ENCODE peak calls at places on chromosome 20, in four cellular contexts. K is HepG2, D is GM12878, J is A549. H is an unnamed sample.

GRCh38 chr20:32830437-32830836 is 10.7 kb downstream of the MAPRE1 start:
- DNase-seq in J (no peak), K (no peak), D (no peak), H (no peak)

GRCh38 chr20:4151991-4152695 is 136.8 kb upstream of the RNF24 start:
- DNase-seq in J (no peak), D (peak; percentile 34), K (no peak), H (no peak)

GRCh38 chr20:48965189-48965910 is 43.8 kb downstream of the ARFGEF2 start:
- DNase-seq in D (no peak), K (no peak), J (no peak), H (no peak)

GRCh38 chr20:21183722-21184121 is 57.8 kb downstream of the KIZ start:
- DNase-seq in D (no peak), J (no peak), K (no peak), H (no peak)

GRCh38 chr20:8735674-8736073 is 333.2 kb upstream of the PLCB4 start:
- DNase-seq in D (no peak), K (no peak), J (no peak), H (no peak)

GRCh38 chr20:57398231-57398821 is 7.1 kb downstream of the RBM38 start:
- DNase-seq in D (peak; percentile 83), K (no peak), J (no peak), H (no peak)

GRCh38 chr20:49888341-49889244 is 26.7 kb downstream of the SPATA2 start:
- DNase-seq in D (peak; percentile 9), K (peak; percentile 69), J (peak; percentile 77), H (peak; percentile 85)

GRCh38 chr20:17854307-17854903 is 114.2 kb downstream of the SNX5 start:
- DNase-seq in K (peak; percentile 82), D (no peak), J (peak; percentile 55), H (peak; percentile 72)

GRCh38 chr20:57425150-57426013 is 34.2 kb downstream of the RBM38 start:
- DNase-seq in J (no peak), D (no peak), K (no peak), H (no peak)

GRCh38 chr20:8837396-8837795 is 231.5 kb upstream of the PLCB4 start:
- DNase-seq in D (no peak), J (no peak), K (peak; percentile 34), H (no peak)

GRCh38 chr20:60446273-60447111 is 488.3 kb downstream of the CDH26 start:
- DNase-seq in D (no peak), J (no peak), K (no peak), H (no peak)

GRCh38 chr20:38001173-38001875 is 31.9 kb downstream of the TTI1 start:
- DNase-seq in D (no peak), J (no peak), K (no peak), H (no peak)

GRCh38 chr20:57450419-57450818 is 59.2 kb downstream of the RBM38 start:
- DNase-seq in J (no peak), D (peak; percentile 71), K (no peak), H (peak; percentile 92)

GRCh38 chr20:63707558-63708300 is at the start of the genes ARFRP1 and ZGPAT:
- DNase-seq in D (no peak), K (peak; percentile 84), J (peak; percentile 64), H (peak; percentile 96)

GRCh38 chr20:56249244-56249955 is 868 bp downstream of the MC3R start:
- DNase-seq in D (no peak), J (peak; percentile 4), K (peak; percentile 49), H (peak; percentile 31)

GRCh38 chr20:61813791-61814190 is 251.9 kb downstream of the TAF4 start:
- DNase-seq in D (no peak), K (no peak), J (no peak), H (no peak)

GRCh38 chr20:61815678-61816077 is 250.0 kb downstream of the TAF4 start:
- DNase-seq in D (no peak), J (no peak), K (no peak), H (no peak)

GRCh38 chr20:61815176-61815575 is 250.5 kb downstream of the TAF4 start:
- DNase-seq in D (no peak), J (no peak), K (no peak), H (no peak)

GRCh38 chr20:61814244-61814643 is 251.4 kb downstream of the TAF4 start:
- DNase-seq in K (no peak), D (no peak), J (no peak), H (no peak)

GRCh38 chr20:61814726-61815125 is 251.0 kb downstream of the TAF4 start:
- DNase-seq in J (no peak), D (no peak), K (no peak), H (no peak)
- TF ChIP-seq PBX3 in J (no peak), D (no peak), K (no peak), H (no peak)

DNA sequence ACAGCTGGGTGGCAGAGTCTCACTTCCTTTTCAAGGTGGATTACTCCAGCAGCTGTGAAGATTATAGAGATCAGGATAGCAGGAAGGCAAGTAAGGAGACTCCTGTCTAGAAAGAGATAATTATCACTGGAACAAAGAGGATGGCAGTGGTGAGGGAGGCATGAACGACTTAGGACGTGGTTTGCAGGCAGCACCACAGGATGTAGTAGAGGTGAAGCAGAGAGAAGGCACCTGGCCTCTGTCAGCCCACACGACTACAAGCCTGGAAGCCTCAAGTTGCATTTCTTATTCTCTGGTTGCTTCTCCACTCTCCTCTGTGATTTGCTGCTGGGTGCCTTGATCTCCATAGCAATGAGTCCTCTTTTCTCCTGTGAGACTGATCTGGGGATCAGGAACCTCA is 62.7 kb downstream of the TSHZ2 start:
- DNase-seq in K (no peak), D (no peak), J (no peak), H (no peak)
- TF ChIP-seq PBX3 in K (no peak), D (no peak), J (no peak), H (no peak)

GRCh38 chr20:23477223-23477622 is 13.7 kb upstream of the CST8 start:
- DNase-seq in J (no peak), D (no peak), K (no peak), H (no peak)

GRCh38 chr20:23484081-23484480 is 6.8 kb upstream of the CST8 start:
- DNase-seq in J (no peak), D (no peak), K (no peak), H (no peak)

GRCh38 chr20:23479043-23479442 is 11.9 kb upstream of the CST8 start:
- DNase-seq in D (no peak), J (no peak), K (no peak), H (no peak)

GRCh38 chr20:23476015-23476754 is 14.7 kb upstream of the CST8 start:
- DNase-seq in D (no peak), K (no peak), J (no peak), H (no peak)

DNA sequence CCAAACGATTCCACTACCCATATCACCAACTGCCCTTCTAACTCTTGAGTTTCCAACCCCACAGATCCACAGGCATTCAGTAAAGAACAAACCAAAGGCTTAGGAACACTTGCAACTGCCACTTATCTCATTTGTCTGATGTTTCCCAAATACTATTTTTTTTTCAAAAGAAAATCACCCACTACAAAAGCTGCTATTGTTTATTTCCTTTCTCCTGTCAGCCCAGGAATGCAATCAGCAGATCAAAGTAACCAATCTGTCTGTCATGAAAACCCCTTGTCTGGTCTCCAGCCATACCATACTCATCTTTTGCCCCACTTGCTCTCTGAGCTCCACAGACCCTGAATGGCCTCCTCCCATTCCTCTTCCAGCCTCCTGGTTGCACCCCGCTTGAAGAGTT is 8.8 kb upstream of the CST8 start:
- DNase-seq in K (peak; percentile 50), J (no peak), D (no peak), H (no peak)
- TF ChIP-seq PBX3 in K (no peak), J (no peak), D (no peak), H (no peak)

GRCh38 chr20:39222102-39222501 is 260.0 kb downstream of the DHX35 start:
- DNase-seq in K (no peak), J (no peak), D (no peak), H (no peak)

GRCh38 chr20:39225978-39226377 is 263.8 kb downstream of the DHX35 start:
- DNase-seq in D (no peak), K (no peak), J (no peak), H (no peak)

GRCh38 chr20:39225536-39225935 is 263.4 kb downstream of the DHX35 start:
- DNase-seq in J (no peak), K (no peak), D (no peak), H (no peak)
- TF ChIP-seq PBX3 in J (no peak), K (no peak), D (no peak), H (no peak)